ENCODE peak calls at places on chromosomes 7 and 10, in five cellular contexts. V is mammary epithelial cell, O is Panc1, Y is fibroblast of lung, S is GM13976. F is an unnamed sample.

GRCh38 chr10:114684085-114684821 is 26.2 kb upstream of the ABLIM1 start:
- DNase-seq in S (no peak), Y (peak; percentile 46), V (no peak), O (no peak), F (no peak)

GRCh38 chr7:95330194-95331003 is 6.1 kb upstream of the PON1 start:
- DNase-seq in S (peak; percentile 45), V (no peak), O (no peak), Y (peak; percentile 16), F (no peak)

GRCh38 chr10:78755877-78756455 is 312.8 kb upstream of the ZMIZ1 start:
- DNase-seq in O (no peak), S (no peak), V (no peak), Y (no peak), F (no peak)

GRCh38 chr10:125153693-125154490 is 6.5 kb downstream of the CTBP2 start:
- DNase-seq in Y (no peak), O (no peak), V (no peak), S (no peak), F (no peak)

GRCh38 chr7:84191842-84192241 is 2.7 kb downstream of the SEMA3A start:
- DNase-seq in Y (peak; percentile 61), V (no peak), S (no peak), O (no peak), F (no peak)

GRCh38 chr7:133678137-133678814 is 425.4 kb downstream of the EXOC4 start:
- DNase-seq in Y (no peak), V (peak; percentile 50), O (no peak), S (no peak), F (no peak)

GRCh38 chr7:139360210-139360947 is 685 bp downstream of the LUC7L2 start:
- DNase-seq in O (peak; percentile 71), V (peak; percentile 97), S (peak; percentile 94), Y (peak; percentile 93), F (peak; percentile 99)

GRCh38 chr10:119284679-119285096 is 77.3 kb downstream of the GRK5 start:
- DNase-seq in S (no peak), V (no peak), Y (no peak), O (no peak), F (no peak)

GRCh38 chr7:105759670-105760548 is 116.5 kb downstream of the ATXN7L1 start:
- DNase-seq in O (no peak), S (no peak), V (peak; percentile 37), Y (peak; percentile 81), F (peak; percentile 51)

GRCh38 chr7:5711419-5711818 is 70.0 kb downstream of the RNF216 start:
- DNase-seq in S (no peak), O (no peak), Y (no peak), V (no peak), F (no peak)

GRCh38 chr10:83425306-83425705 is 714.0 kb upstream of the GHITM start:
- DNase-seq in Y (no peak), S (no peak), O (no peak), V (no peak), F (no peak)

GRCh38 chr7:105011771-105012502 is 2.1 kb upstream of the KMT2E start:
- DNase-seq in V (no peak), O (no peak), Y (no peak), S (no peak), F (no peak)

GRCh38 chr7:11239311-11239710 is 265.6 kb downstream of the PHF14 start:
- DNase-seq in V (no peak), O (no peak), S (no peak), Y (peak; percentile 55), F (no peak)

GRCh38 chr10:61248013-61248412 is 205.2 kb downstream of the TMEM26 start:
- DNase-seq in O (no peak), V (no peak), S (no peak), Y (no peak), F (no peak)

GRCh38 chr7:44046321-44047061 is 2.0 kb downstream of the DBNL start:
- DNase-seq in S (peak; percentile 33), V (no peak), Y (no peak), O (no peak), F (no peak)

GRCh38 chr10:3774814-3775670 is 10.0 kb downstream of the KLF6 start:
- DNase-seq in V (peak; percentile 86), O (peak; percentile 85), Y (peak; percentile 94), S (no peak), F (no peak)

GRCh38 chr10:75029874-75030273 is 81.6 kb upstream of the SAMD8 start:
- DNase-seq in S (no peak), O (no peak), V (no peak), Y (peak; percentile 98), F (peak; percentile 62)

GRCh38 chr7:151256410-151257045 is 8.0 kb upstream of the SMARCD3 start:
- DNase-seq in S (no peak), Y (no peak), V (no peak), O (no peak), F (no peak)

GRCh38 chr7:151233111-151233701 is 923 bp downstream of the CHPF2 start:
- DNase-seq in Y (peak; percentile 64), O (no peak), V (peak; percentile 77), S (peak; percentile 75), F (peak; percentile 44)

GRCh38 chr7:618539-619355 is 99.1 kb upstream of the PDGFA start:
- DNase-seq in Y (no peak), S (no peak), V (no peak), O (no peak), F (no peak)

GRCh38 chr7:47147213-47147631 is 434.7 kb downstream of the TNS3 start:
- DNase-seq in O (no peak), Y (no peak), V (no peak), S (no peak), F (no peak)

GRCh38 chr10:8053446-8054242 is 844 bp upstream of the GATA3 start:
- DNase-seq in O (peak; percentile 35), S (peak; percentile 97), Y (peak; percentile 67), V (peak; percentile 89), F (peak; percentile 96)

DNA sequence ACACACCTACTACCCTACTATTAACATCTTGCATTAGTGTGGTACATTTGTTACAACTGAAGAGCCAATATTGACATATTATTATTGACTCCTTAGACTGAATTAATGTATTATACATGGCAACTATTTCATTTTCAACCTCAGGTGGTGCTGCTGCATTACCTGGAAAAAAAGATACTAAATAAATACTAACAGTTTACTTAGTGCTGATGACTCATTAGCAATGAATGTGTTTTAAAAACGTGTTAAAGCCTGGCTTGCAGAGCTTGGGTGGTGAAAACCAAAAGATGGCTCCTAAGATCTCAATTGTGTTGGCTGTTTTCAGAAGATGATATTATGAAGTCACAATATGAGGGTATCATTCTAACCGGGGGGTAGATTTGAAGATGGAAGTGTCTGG is 34.8 kb downstream of the CFAP43 start:
- DNase-seq in Y (no peak), O (no peak), V (peak; percentile 41), S (no peak), F (no peak)
- TF ChIP-seq CTCF in Y (no peak), O (peak; percentile 7), V (peak; percentile 24), S (no peak), F (no peak)

GRCh38 chr7:97842772-97843345 is 29.3 kb downstream of the ASNS start:
- DNase-seq in O (no peak), Y (no peak), V (no peak), S (no peak), F (no peak)

GRCh38 chr7:97845622-97846203 is 26.5 kb downstream of the ASNS start:
- DNase-seq in Y (peak; percentile 40), V (no peak), S (peak; percentile 25), O (peak; percentile 25), F (no peak)

GRCh38 chr7:97846945-97847344 is 25.3 kb downstream of the ASNS start:
- DNase-seq in Y (no peak), O (no peak), S (no peak), V (no peak), F (no peak)

GRCh38 chr7:97842006-97842405 is 30.2 kb downstream of the ASNS start:
- DNase-seq in S (no peak), Y (no peak), O (no peak), V (no peak), F (no peak)

GRCh38 chr7:97844036-97844435 is 28.2 kb downstream of the ASNS start:
- DNase-seq in V (no peak), Y (no peak), O (no peak), S (peak; percentile 17), F (no peak)
- TF ChIP-seq CTCF in V (peak; percentile 37), Y (no peak), O (peak; percentile 38), S (no peak), F (no peak)

DNA sequence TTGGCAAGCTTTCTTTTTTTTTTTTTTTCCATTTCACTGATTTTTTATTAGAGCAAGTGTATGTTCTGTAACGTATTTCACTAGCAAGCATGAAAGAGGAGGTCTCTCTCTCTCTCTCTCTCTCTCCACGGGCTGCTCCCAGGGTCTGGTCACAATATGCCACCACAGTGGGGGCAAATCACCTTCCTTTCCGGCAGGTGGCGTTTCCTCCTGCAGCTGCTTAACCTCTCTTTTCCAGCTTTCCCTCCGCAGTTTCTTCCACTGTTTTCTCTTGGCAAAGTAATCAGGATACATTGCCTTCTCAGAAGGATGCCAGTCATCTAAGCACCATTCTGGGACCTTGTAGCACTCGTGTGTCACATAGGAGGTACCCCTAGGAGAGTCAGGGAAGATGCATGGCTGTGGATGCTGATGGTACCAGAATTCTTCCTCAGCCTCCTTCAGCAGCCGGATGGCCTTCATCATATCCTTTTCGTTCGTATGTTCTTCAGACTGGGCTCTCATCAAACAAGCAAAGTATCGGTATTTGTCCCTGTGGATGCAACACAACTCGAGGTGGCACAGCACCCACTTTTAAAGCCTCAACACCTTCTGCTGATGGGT is 197.3 kb upstream of the PODXL start:
- DNase-seq in S (no peak), V (no peak), Y (no peak), O (no peak), F (peak; percentile 62)
- TF ChIP-seq CTCF in S (peak; percentile 14), V (peak; percentile 78), Y (peak; percentile 42), O (peak; percentile 85), F (peak; percentile 26)

DNA sequence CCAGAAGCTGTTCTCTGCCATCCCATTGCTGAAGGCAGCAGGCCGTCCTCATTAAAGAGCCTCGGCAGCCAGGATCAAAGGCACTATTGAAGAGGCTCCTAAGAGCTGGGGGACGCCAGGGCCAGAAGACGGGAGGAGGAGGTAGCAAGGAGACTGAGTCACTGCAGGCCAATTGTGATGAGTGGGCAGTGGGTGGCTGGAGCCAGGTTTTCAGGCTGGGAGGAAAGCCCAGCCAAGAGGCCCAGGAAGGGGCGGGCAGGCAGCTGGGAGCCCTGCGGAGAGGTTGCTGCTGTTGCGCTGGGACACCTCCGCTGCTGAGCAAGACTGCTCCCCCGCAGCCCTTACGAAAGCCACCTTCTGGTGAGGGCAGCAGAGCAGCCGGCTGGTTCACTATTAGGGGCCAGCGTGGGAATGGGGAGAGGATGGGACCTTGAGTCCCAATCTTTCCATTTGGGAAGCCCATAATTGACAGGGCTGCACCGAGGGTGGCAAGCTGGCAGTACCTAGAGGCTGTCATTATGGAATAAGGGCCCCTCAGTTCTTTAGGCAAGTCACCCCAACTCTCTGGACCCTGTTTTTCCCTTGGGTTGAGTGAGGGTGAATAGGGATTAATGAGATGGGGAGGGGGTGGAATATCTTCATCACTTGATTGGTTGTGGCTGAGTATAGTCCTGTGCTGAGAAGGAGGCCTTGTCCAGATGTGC is 48.4 kb downstream of the UNC5B start:
- DNase-seq in Y (peak; percentile 94), V (peak; percentile 78), S (no peak), O (no peak), F (no peak)
- TF ChIP-seq CTCF in Y (peak; percentile 16), V (peak; percentile 6), S (no peak), O (no peak), F (no peak)